ENCODE peak calls at places on chromosomes 11 and 22, in six cellular contexts. Z is body of pancreas, O is transverse colon, W is thoracic aorta, Q is fibroblast of the aortic adventitia, P is foreskin fibroblast. Y is an unnamed sample.

GRCh38 chr22:24554316-24555159 is at the start of gene GUCD1:
- DNase-seq in Z (no peak), O (peak), W (no peak), Q (peak), P (peak), Y (peak)

GRCh38 chr11:2098691-2099522 is 40.3 kb downstream of the IGF2 start:
- DNase-seq in Z (no peak), O (no peak), W (no peak), Q (no peak), P (no peak), Y (no peak)

GRCh38 chr11:39442177-39442576 is 2017.3 kb downstream of the LRRC4C start:
- DNase-seq in Z (no peak), O (no peak), W (no peak), Q (no peak), P (no peak), Y (no peak)

GRCh38 chr22:27407369-27407985 is 394.1 kb downstream of the MN1 start:
- DNase-seq in Z (no peak), O (no peak), W (no peak), Q (no peak), P (no peak), Y (no peak)

GRCh38 chr11:107898270-107898669 is 30.0 kb upstream of the RAB39A start:
- DNase-seq in Z (no peak), O (no peak), W (no peak), Q (peak), P (peak), Y (peak)

GRCh38 chr22:24141586-24141985 is 39.7 kb upstream of the SUSD2 start:
- DNase-seq in Z (no peak), O (peak), W (no peak), Q (no peak), P (peak), Y (peak)

GRCh38 chr11:116931206-116931953 is 94.0 kb upstream of the APOA1 start:
- DNase-seq in Z (no peak), O (no peak), W (no peak), Q (peak), P (no peak), Y (no peak)

GRCh38 chr11:35035894-35036408 is 103.0 kb upstream of the CD44 start:
- DNase-seq in Z (no peak), O (no peak), W (no peak), Q (peak), P (peak), Y (peak)

GRCh38 chr11:62883677-62884076 is 3.0 kb downstream of the SLC3A2 start:
- DNase-seq in Z (no peak), O (no peak), W (no peak), Q (no peak), P (no peak), Y (no peak)
- H3K4me3 ChIP-seq in Z (no peak), O (peak), W (peak), Q (peak), P (peak), Y (peak)

GRCh38 chr11:121347805-121348204 is 55.2 kb downstream of the SC5D start:
- DNase-seq in Z (no peak), O (no peak), W (no peak), Q (no peak), P (no peak), Y (no peak)
- TF ChIP-seq CTCF in Z (no peak), O (no peak), W (no peak), Q (no peak), P (no peak), Y (no peak)

GRCh38 chr11:75022289-75022688 is 33.6 kb downstream of the NEU3 start:
- DNase-seq in Z (no peak), O (no peak), W (no peak), Q (no peak), P (no peak), Y (no peak)

GRCh38 chr11:75022759-75023396 is 34.1 kb downstream of the NEU3 start:
- DNase-seq in Z (peak), O (peak), W (no peak), Q (peak), P (peak), Y (peak)

GRCh38 chr11:75024764-75025211 is 36.1 kb downstream of the NEU3 start:
- DNase-seq in Z (no peak), O (no peak), W (no peak), Q (peak), P (no peak), Y (no peak)

GRCh38 chr11:75024068-75024449 is 35.3 kb downstream of the NEU3 start:
- DNase-seq in Z (no peak), O (no peak), W (no peak), Q (no peak), P (no peak), Y (no peak)

GRCh38 chr11:75023446-75024067 is 34.8 kb downstream of the NEU3 start:
- DNase-seq in Z (no peak), O (no peak), W (no peak), Q (no peak), P (peak), Y (no peak)
- H3K4me3 ChIP-seq in Z (no peak), O (no peak), W (no peak), Q (no peak), P (no peak), Y (no peak)

DNA sequence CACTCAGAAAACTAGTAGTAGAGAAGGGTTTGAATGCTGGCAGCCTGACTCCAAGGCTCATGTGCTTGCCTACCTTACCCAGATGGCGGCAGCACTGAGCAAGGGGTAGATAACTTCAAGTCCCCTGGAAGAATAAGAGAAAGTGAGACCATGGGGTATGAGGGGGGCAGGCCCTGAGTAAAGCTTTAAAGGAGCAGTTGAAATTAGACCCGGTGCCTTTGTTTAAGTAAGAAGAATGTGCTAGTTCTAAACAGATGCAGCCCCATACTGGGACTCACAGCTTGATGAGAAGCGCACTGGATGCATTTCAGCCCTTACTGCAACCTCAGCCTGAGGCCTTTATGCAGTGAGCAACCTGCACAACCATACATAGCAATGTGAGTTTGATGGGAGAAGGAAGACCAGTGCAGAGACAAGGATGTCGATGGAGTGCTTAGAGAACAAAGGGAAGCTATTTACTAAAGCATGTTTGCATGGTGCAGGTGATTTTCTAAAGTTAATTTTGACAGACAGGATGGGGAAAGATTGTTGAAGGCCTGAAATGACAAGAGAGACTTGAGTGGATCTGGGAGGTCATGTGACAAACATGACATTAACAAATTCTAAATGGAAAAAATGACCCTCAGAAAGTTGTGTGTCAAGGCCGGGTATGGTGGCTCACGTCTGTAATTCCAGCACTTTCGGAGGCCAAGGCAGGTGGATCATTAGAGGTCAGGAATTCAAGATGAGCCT is 27.1 kb upstream of the TMA7B start:
- DNase-seq in Z (peak), O (peak), W (no peak), Q (peak), P (peak), Y (peak)
- TF ChIP-seq CTCF in Z (peak), O (peak), W (no peak), Q (peak), P (peak), Y (peak)